ENCODE peak calls at places on chromosomes 5 and 9, in five cellular contexts. Q is neuronal stem cell, A is IMR-90, T is H1, B is trophoblast cell. V is an unnamed sample.

GRCh38 chr5:9658726-9659125 is 28.6 kb upstream of the TAS2R1 start:
- DNase-seq in T (no peak), B (peak; percentile 51), A (peak; percentile 30), Q (no peak), V (no peak)

GRCh38 chr5:34655354-34655991 is 655 bp upstream of the RAI14 start:
- DNase-seq in T (peak; percentile 66), B (peak; percentile 54), Q (peak; percentile 42), A (peak; percentile 90), V (peak; percentile 87)

GRCh38 chr5:57338068-57338848 is 144.4 kb downstream of the ACTBL2 start:
- DNase-seq in T (no peak), A (no peak), Q (no peak), B (no peak), V (no peak)

GRCh38 chr5:126339215-126339805 is 83.9 kb upstream of the GRAMD2B start:
- DNase-seq in T (no peak), B (peak; percentile 38), A (peak; percentile 75), Q (peak; percentile 50), V (peak; percentile 72)

GRCh38 chr5:20572560-20572959 is 584.6 kb upstream of the CDH18 start:
- DNase-seq in T (no peak), B (no peak), A (peak; percentile 15), Q (no peak), V (peak; percentile 20)

GRCh38 chr5:158285771-158286170 is 426.8 kb upstream of the CLINT1 start:
- DNase-seq in A (no peak), B (no peak), T (no peak), Q (no peak), V (no peak)

GRCh38 chr5:44691811-44692210 is 116.9 kb upstream of the MRPS30 start:
- DNase-seq in Q (no peak), A (no peak), B (peak; percentile 71), T (no peak), V (no peak)

GRCh38 chr9:33403941-33404781 is 1.8 kb upstream of the AQP7 start:
- DNase-seq in B (no peak), Q (no peak), A (no peak), T (no peak), V (no peak)

GRCh38 chr9:28120241-28121025 is 547.2 kb upstream of the C9orf72 start:
- DNase-seq in Q (peak; percentile 11), A (no peak), T (no peak), B (no peak), V (no peak)

GRCh38 chr5:36528588-36528987 is 77.8 kb upstream of the SLC1A3 start:
- DNase-seq in B (peak; percentile 97), A (no peak), Q (no peak), T (no peak), V (no peak)

GRCh38 chr9:125262217-125262991 is 778 bp downstream of the GAPVD1 start:
- DNase-seq in A (no peak), Q (no peak), T (no peak), B (no peak), V (no peak)

GRCh38 chr5:127355342-127355741 is 64.7 kb downstream of the MEGF10 start:
- DNase-seq in Q (no peak), T (no peak), A (no peak), B (no peak), V (no peak)

GRCh38 chr9:136605966-136606365 is 56.8 kb upstream of the EGFL7 start:
- DNase-seq in T (no peak), B (no peak), A (no peak), Q (no peak), V (no peak)

GRCh38 chr5:24530907-24531306 is 113.9 kb downstream of the CDH10 start:
- DNase-seq in T (no peak), Q (no peak), B (no peak), A (no peak), V (no peak)

GRCh38 chr9:137299938-137300337 is 2.1 kb downstream of the NRARP start:
- DNase-seq in A (no peak), B (no peak), T (peak; percentile 71), Q (no peak), V (no peak)

GRCh38 chr5:175520321-175520720 is 42.0 kb downstream of the SFXN1 start:
- DNase-seq in A (no peak), T (no peak), Q (no peak), B (no peak), V (no peak)

GRCh38 chr9:90915693-90916092 is 114.1 kb downstream of the SYK start:
- DNase-seq in T (peak; percentile 69), A (peak; percentile 37), B (peak; percentile 69), Q (no peak), V (peak; percentile 36)

GRCh38 chr5:112156211-112156610 is 262.9 kb downstream of the EPB41L4A start:
- DNase-seq in Q (no peak), B (no peak), T (no peak), A (no peak), V (no peak)

GRCh38 chr9:111271481-111272080 is 58.4 kb downstream of the OR2K2 start:
- DNase-seq in A (peak; percentile 65), T (no peak), Q (no peak), B (no peak), V (no peak)

GRCh38 chr9:109012009-109012875 is 1.1 kb downstream of the CTNNAL1 start:
- DNase-seq in A (peak; percentile 94), Q (peak; percentile 45), B (peak; percentile 94), T (no peak), V (peak; percentile 95)

GRCh38 chr5:36734422-36734821 is 128.0 kb downstream of the SLC1A3 start:
- DNase-seq in A (peak; percentile 36), B (no peak), Q (no peak), T (no peak), V (peak; percentile 15)

GRCh38 chr9:5278486-5278885 is 26.0 kb downstream of the RLN2 start:
- DNase-seq in B (no peak), A (no peak), Q (no peak), T (no peak), V (no peak)

GRCh38 chr9:114261987-114262386 is 60.9 kb upstream of the ORM1 start:
- DNase-seq in B (no peak), Q (no peak), T (no peak), A (no peak), V (no peak)

GRCh38 chr5:42898760-42899159 is 87.1 kb upstream of the SELENOP start:
- DNase-seq in Q (no peak), T (no peak), B (no peak), A (no peak), V (no peak)

GRCh38 chr5:52989781-52990530 is 804 bp downstream of the ITGA2 start:
- DNase-seq in B (no peak), A (peak; percentile 60), Q (peak; percentile 14), T (peak; percentile 57), V (peak; percentile 62)

GRCh38 chr5:77262685-77263084 is 52.2 kb downstream of the PDE8B start:
- DNase-seq in B (no peak), A (no peak), T (no peak), Q (no peak), V (peak; percentile 19)

GRCh38 chr9:110606179-110606578 is 26.6 kb upstream of the SVEP1 start:
- DNase-seq in B (peak; percentile 46), A (peak; percentile 63), Q (no peak), T (no peak), V (no peak)

GRCh38 chr9:131840751-131841702 is 101.2 kb upstream of the RAPGEF1 start:
- DNase-seq in B (no peak), T (no peak), Q (no peak), A (no peak), V (no peak)

GRCh38 chr9:70159630-70160029 is 99.1 kb upstream of the SMC5 start:
- DNase-seq in Q (no peak), T (no peak), B (no peak), A (peak; percentile 16), V (peak; percentile 27)

GRCh38 chr5:123089971-123090640 is 1.1 kb downstream of the PRDM6 start:
- DNase-seq in B (no peak), A (peak; percentile 27), Q (no peak), T (peak; percentile 81), V (peak; percentile 19)

GRCh38 chr5:176534640-176535039 is 2.6 kb downstream of the RNF44 start:
- DNase-seq in B (no peak), A (no peak), T (no peak), Q (no peak), V (no peak)

GRCh38 chr5:176536902-176537607 is at the start of gene RNF44:
- DNase-seq in B (peak; percentile 94), Q (peak; percentile 96), A (peak; percentile 97), T (peak; percentile 97), V (peak; percentile 98)

GRCh38 chr5:176536132-176536901 is 885 bp downstream of the RNF44 start:
- DNase-seq in A (peak; percentile 74), Q (peak; percentile 82), B (peak; percentile 40), T (peak; percentile 79), V (peak; percentile 80)

GRCh38 chr5:176535101-176535654 is 2.0 kb downstream of the RNF44 start:
- DNase-seq in Q (no peak), A (peak; percentile 24), T (no peak), B (no peak), V (peak; percentile 32)

DNA sequence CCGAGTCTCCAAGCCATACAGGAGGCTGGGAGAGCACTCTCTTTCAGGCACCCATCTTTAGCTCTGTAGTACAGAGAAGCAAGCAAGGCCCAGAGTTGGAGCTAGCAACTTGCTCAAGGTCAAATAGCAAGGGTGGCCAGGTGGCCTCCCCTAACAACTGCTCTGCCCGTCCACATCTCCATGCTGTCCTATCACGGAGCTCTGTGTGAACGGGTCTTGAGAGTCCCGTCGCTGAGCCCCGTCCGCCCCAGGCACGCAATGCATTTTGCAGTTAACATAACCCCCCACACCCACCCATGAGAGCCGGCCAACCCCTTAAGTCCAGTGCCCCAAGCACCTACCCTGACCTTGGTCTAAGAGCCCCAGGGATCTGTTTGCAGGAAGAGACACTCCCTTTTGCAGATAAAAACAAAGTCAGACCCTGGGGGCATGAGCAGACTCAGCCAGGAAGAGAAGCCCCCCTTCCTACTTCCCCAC is 1.5 kb downstream of the RNF44 start:
- DNase-seq in B (no peak), A (no peak), T (no peak), Q (no peak), V (peak; percentile 41)
- H3K23ac ChIP-seq in B (no peak overlapping the region), A (peak overlapping the region; percentile 72), T (peak overlapping the region; percentile 9), Q (no peak overlapping the region), V (no peak overlapping the region)

DNA sequence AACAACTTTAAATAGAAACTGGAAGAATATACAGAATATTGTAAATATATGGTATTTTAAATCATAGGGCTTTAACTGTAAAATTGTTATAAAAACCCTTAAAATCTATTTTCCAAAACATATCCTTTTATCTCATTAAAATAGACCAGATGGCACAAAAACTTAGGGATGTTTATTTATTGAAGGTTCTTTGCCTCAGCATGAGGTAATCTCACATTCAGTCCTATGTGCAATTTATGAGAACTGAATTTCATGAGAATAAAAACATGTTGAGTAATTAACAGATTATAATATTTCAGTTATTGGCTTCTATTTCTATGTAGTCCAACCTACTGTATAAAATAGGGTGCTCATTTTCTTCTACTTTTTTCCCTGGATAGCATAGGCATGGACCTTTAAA is 329.2 kb upstream of the PRR16 start:
- DNase-seq in T (no peak), A (peak; percentile 46), Q (no peak), B (no peak), V (peak; percentile 20)
- H2AFZ ChIP-seq in T (no peak overlapping the region), A (no peak overlapping the region), Q (no peak overlapping the region), B (no peak overlapping the region), V (no peak overlapping the region)

GRCh38 chr9:92887880-92888338 is 10.1 kb upstream of the ZNF484 start:
- DNase-seq in A (no peak), T (peak; percentile 26), B (no peak), Q (no peak), V (no peak)

GRCh38 chr9:92877531-92878430 is at the start of gene ZNF484:
- DNase-seq in B (peak; percentile 99), T (peak; percentile 88), Q (peak; percentile 85), A (peak; percentile 97), V (peak; percentile 98)

GRCh38 chr9:92882276-92882675 is 4.4 kb upstream of the ZNF484 start:
- DNase-seq in T (peak; percentile 63), A (no peak), B (no peak), Q (no peak), V (no peak)
- H3K36me3 ChIP-seq in T (no peaks in the 10 kb centered on the region), A (no peaks in the 10 kb centered on the region), B (no peaks in the 10 kb centered on the region), Q (no peaks in the 10 kb centered on the region), V (no peaks in the 10 kb centered on the region)

GRCh38 chr5:68215208-68215887 is at the start of gene PIK3R1:
- DNase-seq in B (peak; percentile 93), Q (peak; percentile 94), A (peak; percentile 91), T (peak; percentile 94), V (peak; percentile 93)
- H3K23ac ChIP-seq in B (no peak within 1 kb of the TSS), Q (peak within 1 kb of the TSS; percentile 87), A (peak within 1 kb of the TSS; percentile 96), T (no peak within 1 kb of the TSS), V (peak within 1 kb of the TSS; percentile 100)

V was measured in mesenchymal stem cell.